ENCODE peak calls at places on chromosomes 11 and 22, in seven cellular contexts. U is Peyer's patch; T is stimulated activated CD4-positive, alpha-beta T cell treated with anti-CD3 and anti-CD28 coated beads, Interleukin-12 subunit alpha, Interleukin-12 subunit beta, amount 100 ng/mL, for 48 hours; P is chondrocyte; E is stimulated activated CD8-positive, alpha-beta memory T cell treated with anti-CD3 and anti-CD28 coated beads, Interleukin-12 subunit alpha, Interleukin-12 subunit beta, amount 100 ng/mL, for 4 hours; Z is body of pancreas; B is mucosa of gallbladder. G is an unnamed sample.

GRCh38 chr11:61553373-61554171 is 27.3 kb downstream of the SYT7 start:
- DNase-seq in U (no peak), T (no peak), P (no peak), E (no peak), Z (no peak), B (no peak), G (no peak)

GRCh38 chr22:48717076-48717810 is 1110.4 kb downstream of the BRD1 start:
- DNase-seq in U (peak), T (no peak), P (peak), E (no peak), Z (no peak), B (no peak), G (no peak)

GRCh38 chr11:48109046-48109666 is 107.5 kb upstream of the OR4B1 start:
- DNase-seq in U (no peak), T (no peak), P (no peak), E (no peak), Z (no peak), B (no peak), G (no peak)

GRCh38 chr11:66951927-66952337 is 6.3 kb downstream of the PC start:
- DNase-seq in U (no peak), T (no peak), P (no peak), E (no peak), Z (peak), B (no peak), G (peak)

GRCh38 chr11:42555197-42555596 is 756.6 kb upstream of the API5 start:
- DNase-seq in U (no peak), T (no peak), P (no peak), E (no peak), Z (no peak), B (no peak), G (no peak)

GRCh38 chr11:119518746-119519382 is 95.9 kb upstream of the THY1 start:
- DNase-seq in U (no peak), T (peak), P (no peak), E (no peak), Z (no peak), B (no peak), G (no peak)

GRCh38 chr11:6431861-6432260 is 8.9 kb downstream of the HPX start:
- DNase-seq in U (no peak), T (no peak), P (no peak), E (no peak), Z (no peak), B (no peak), G (no peak)

GRCh38 chr22:38230108-38230825 is 28.5 kb downstream of the MAFF start:
- DNase-seq in U (peak), T (no peak), P (no peak), E (peak), Z (peak), B (peak), G (peak)

GRCh38 chr22:27526851-27527250 is 274.7 kb downstream of the MN1 start:
- DNase-seq in U (no peak), T (no peak), P (no peak), E (no peak), Z (no peak), B (no peak), G (no peak)

GRCh38 chr22:49021926-49022815 is 805.5 kb downstream of the BRD1 start:
- DNase-seq in U (no peak), T (no peak), P (peak), E (no peak), Z (no peak), B (no peak), G (no peak)

GRCh38 chr11:65156926-65157325 is 13.1 kb upstream of the SPDYC start:
- DNase-seq in U (no peak), T (no peak), P (no peak), E (no peak), Z (no peak), B (no peak), G (no peak)

GRCh38 chr22:29198240-29198639 is 7.5 kb upstream of the EMID1 start:
- DNase-seq in U (no peak), T (no peak), P (no peak), E (no peak), Z (no peak), B (no peak), G (no peak)

GRCh38 chr22:23901600-23901999 is 7.4 kb downstream of the MIF start:
- DNase-seq in U (no peak), T (no peak), P (no peak), E (no peak), Z (no peak), B (no peak), G (no peak)

GRCh38 chr22:27116295-27116694 is 458.9 kb downstream of the MIAT start:
- DNase-seq in U (no peak), T (no peak), P (no peak), E (no peak), Z (no peak), B (peak), G (no peak)

GRCh38 chr22:44202261-44202789 is 21.6 kb downstream of the PARVG start:
- DNase-seq in U (no peak), T (no peak), P (no peak), E (no peak), Z (no peak), B (no peak), G (no peak)